ENCODE peak calls at places on chromosomes 2 and 18, in seven cellular contexts. W is GM23338, I is OCI-LY7, X is AG04449, M is tibial artery, S is HCT116, R is pancreas. D is an unnamed sample.

GRCh38 chr18:68177807-68178702 is 536.9 kb downstream of the TMX3 start:
- DNase-seq in W (no peak), I (no peak), X (peak; percentile 98), M (no peak), S (no peak), R (peak; percentile 31), D (no peak)

GRCh38 chr2:152847067-152847466 is 128.6 kb downstream of the ARL6IP6 start:
- DNase-seq in W (no peak), I (no peak), X (peak; percentile 71), M (no peak), S (no peak), R (no peak), D (no peak)

GRCh38 chr2:217948897-217949296 is 53.9 kb downstream of the TNS1 start:
- DNase-seq in W (no peak), I (no peak), X (no peak), M (peak; percentile 55), S (no peak), R (no peak), D (no peak)

GRCh38 chr2:64015386-64015785 is 3.8 kb downstream of the VPS54 start:
- DNase-seq in W (no peak), I (no peak), X (no peak), M (no peak), S (no peak), R (no peak), D (no peak)

GRCh38 chr2:190664240-190664639 is 15.4 kb downstream of the NAB1 start:
- DNase-seq in W (no peak), I (no peak), X (no peak), M (no peak), S (no peak), R (no peak), D (no peak)

GRCh38 chr18:23053756-23054457 is 81.4 kb upstream of the CABLES1 start:
- DNase-seq in W (peak; percentile 92), I (no peak), X (no peak), M (peak; percentile 63), S (no peak), R (peak; percentile 16), D (no peak)

GRCh38 chr18:2714140-2714539 is 58.6 kb downstream of the SMCHD1 start:
- DNase-seq in W (no peak), I (no peak), X (no peak), M (no peak), S (no peak), R (no peak), D (no peak)

GRCh38 chr18:13494879-13495465 is 231.4 kb downstream of the FAM210A start:
- DNase-seq in W (no peak), I (no peak), X (no peak), M (no peak), S (no peak), R (no peak), D (no peak)

GRCh38 chr2:215137741-215138340 is 585 bp downstream of the ABCA12 start:
- DNase-seq in W (no peak), I (no peak), X (no peak), M (no peak), S (peak; percentile 43), R (no peak), D (no peak)

GRCh38 chr2:236505071-236505470 is 64.6 kb upstream of the ACKR3 start:
- DNase-seq in W (no peak), I (no peak), X (no peak), M (no peak), S (no peak), R (no peak), D (no peak)

GRCh38 chr18:79796531-79797390 is 977 bp upstream of the KCNG2 start:
- DNase-seq in W (peak; percentile 53), I (no peak), X (no peak), M (no peak), S (no peak), R (no peak), D (no peak)

GRCh38 chr2:39871291-39871761 is 92.3 kb upstream of the THUMPD2 start:
- DNase-seq in W (no peak), I (no peak), X (peak; percentile 91), M (no peak), S (no peak), R (no peak), D (peak; percentile 66)

GRCh38 chr2:229300814-229301213 is 29.7 kb upstream of the PID1 start:
- DNase-seq in W (no peak), I (no peak), X (no peak), M (no peak), S (no peak), R (no peak), D (no peak)

GRCh38 chr2:180411631-180412030 is 404.5 kb upstream of the CWC22 start:
- DNase-seq in W (no peak), I (no peak), X (no peak), M (no peak), S (no peak), R (no peak), D (no peak)

GRCh38 chr2:127043367-127044164 is 63.4 kb downstream of the BIN1 start:
- DNase-seq in W (peak; percentile 49), I (no peak), X (no peak), M (no peak), S (no peak), R (no peak), D (no peak)

GRCh38 chr2:216583157-216583556 is 50.1 kb upstream of the IGFBP2 start:
- DNase-seq in W (no peak), I (no peak), X (peak; percentile 86), M (no peak), S (no peak), R (no peak), D (no peak)

GRCh38 chr2:151638188-151638933 is 95.9 kb downstream of the NEB start:
- DNase-seq in W (no peak), I (peak; percentile 5), X (no peak), M (no peak), S (no peak), R (no peak), D (no peak)

GRCh38 chr18:46630160-46630559 is 26.9 kb downstream of the LOXHD1 start:
- DNase-seq in W (no peak), I (no peak), X (no peak), M (no peak), S (no peak), R (no peak), D (no peak)

GRCh38 chr2:69131983-69132675 is 119.2 kb downstream of the ANTXR1 start:
- DNase-seq in W (no peak), I (no peak), X (no peak), M (no peak), S (no peak), R (no peak), D (no peak)

GRCh38 chr2:99488999-99489757 is 639 bp downstream of the REV1 start:
- DNase-seq in W (peak; percentile 62), I (peak; percentile 63), X (no peak), M (peak; percentile 79), S (no peak), R (peak; percentile 67), D (no peak)

GRCh38 chr2:28649481-28650260 is 102.0 kb upstream of the PPP1CB start:
- DNase-seq in W (no peak), I (no peak), X (no peak), M (peak; percentile 57), S (peak; percentile 60), R (no peak), D (no peak)

GRCh38 chr2:201971516-201972228 is 62.0 kb upstream of the FZD7 start:
- DNase-seq in W (no peak), I (no peak), X (peak; percentile 38), M (no peak), S (no peak), R (no peak), D (no peak)

GRCh38 chr2:73202156-73203054 is at the start of gene NOTO:
- DNase-seq in W (peak; percentile 82), I (no peak), X (no peak), M (no peak), S (no peak), R (no peak), D (no peak)

GRCh38 chr18:79575891-79576685 is 103.5 kb upstream of the CTDP1 start:
- DNase-seq in W (no peak), I (no peak), X (peak; percentile 12), M (peak; percentile 56), S (no peak), R (peak; percentile 76), D (peak; percentile 28)

GRCh38 chr2:14638488-14638887 is 6.0 kb downstream of the LRATD1 start:
- DNase-seq in W (no peak), I (no peak), X (no peak), M (no peak), S (no peak), R (no peak), D (no peak)

GRCh38 chr2:14641116-14641515 is 8.6 kb downstream of the LRATD1 start:
- DNase-seq in W (no peak), I (no peak), X (no peak), M (no peak), S (no peak), R (no peak), D (no peak)

GRCh38 chr2:14647714-14648113 is 15.2 kb downstream of the LRATD1 start:
- DNase-seq in W (no peak), I (no peak), X (no peak), M (no peak), S (no peak), R (no peak), D (no peak)

GRCh38 chr2:14642499-14642898 is 10.0 kb downstream of the LRATD1 start:
- DNase-seq in W (peak; percentile 54), I (peak; percentile 4), X (no peak), M (no peak), S (no peak), R (no peak), D (no peak)
- TF ChIP-seq CTCF in W (peak; percentile 66), I (peak; percentile 68), X (no peak), M (no peak), S (no peak), R (no peak), D (peak; percentile 20)

GRCh38 chr2:61910603-61911002 is 5.1 kb downstream of the COMMD1 start:
- DNase-seq in W (peak; percentile 57), I (peak; percentile 15), X (no peak), M (no peak), S (no peak), R (no peak), D (no peak)
- TF ChIP-seq CTCF in W (no peak), I (peak; percentile 68), X (no peak), M (no peak), S (peak; percentile 24), R (no peak), D (peak; percentile 35)

GRCh38 chr2:7725132-7725849 is 808.1 kb downstream of the RNF144A start:
- DNase-seq in W (no peak), I (peak; percentile 14), X (no peak), M (no peak), S (no peak), R (no peak), D (no peak)
- TF ChIP-seq CTCF in W (peak; percentile 27), I (peak; percentile 66), X (no peak), M (no peak), S (no peak), R (no peak), D (peak; percentile 13)

GRCh38 chr2:107383706-107384105 is 443.0 kb upstream of the RGPD4 start:
- DNase-seq in W (no peak), I (no peak), X (no peak), M (no peak), S (no peak), R (no peak), D (no peak)

GRCh38 chr2:107376910-107377309 is 449.8 kb upstream of the RGPD4 start:
- DNase-seq in W (no peak), I (no peak), X (no peak), M (no peak), S (no peak), R (no peak), D (no peak)

GRCh38 chr2:107384426-107384825 is 442.3 kb upstream of the RGPD4 start:
- DNase-seq in W (no peak), I (no peak), X (no peak), M (no peak), S (no peak), R (no peak), D (no peak)

GRCh38 chr2:107380912-107381311 is 445.8 kb upstream of the RGPD4 start:
- DNase-seq in W (no peak), I (no peak), X (no peak), M (no peak), S (no peak), R (no peak), D (no peak)
- TF ChIP-seq CTCF in W (peak; percentile 29), I (peak; percentile 33), X (no peak), M (no peak), S (no peak), R (no peak), D (no peak)

D was measured in RWPE2.